ENCODE peak calls at places on chromosome 20, in eight cellular contexts. T is GM23248, P is breast epithelium, X is IMR-90, S is RWPE2, Z is nephron progenitor cell, F is renal cortical epithelial cell, J is A673. I is an unnamed sample.

GRCh38 chr20:62164879-62165761 is 17.7 kb upstream of the MTG2 start:
- DNase-seq in J (no peak), X (no peak), F (no peak), S (no peak), Z (no peak), T (no peak), P (no peak), I (no peak)

GRCh38 chr20:45340236-45340847 is 7.9 kb downstream of the SDC4 start:
- DNase-seq in X (no peak), P (peak), T (no peak), J (no peak), F (peak), Z (no peak), S (no peak), I (peak)

GRCh38 chr20:36144336-36144735 is 10.2 kb upstream of the EPB41L1 start:
- DNase-seq in F (peak), T (no peak), S (no peak), P (no peak), X (no peak), Z (no peak), J (no peak), I (no peak)

GRCh38 chr20:43919686-43920403 is 5.2 kb downstream of the TOX2 start:
- DNase-seq in Z (no peak), S (no peak), J (no peak), T (no peak), X (no peak), P (no peak), F (peak), I (no peak)

GRCh38 chr20:41001497-41001896 is 27.1 kb upstream of the TOP1 start:
- DNase-seq in X (peak), S (no peak), J (no peak), P (no peak), T (peak), Z (no peak), F (no peak), I (no peak)

GRCh38 chr20:31494131-31494530 is 19.0 kb downstream of the REM1 start:
- DNase-seq in Z (no peak), P (no peak), T (peak), S (no peak), F (peak), J (peak), X (peak), I (no peak)

GRCh38 chr20:24650091-24650490 is 180.7 kb downstream of the SYNDIG1 start:
- DNase-seq in P (no peak), X (peak), F (no peak), T (peak), S (no peak), J (no peak), Z (no peak), I (no peak)

GRCh38 chr20:15930324-15931305 is 642.6 kb downstream of the KIF16B start:
- DNase-seq in X (peak), P (peak), T (peak), Z (peak), J (no peak), F (peak), S (no peak), I (no peak)

GRCh38 chr20:10487354-10488115 is 52.4 kb downstream of the SLX4IP start:
- DNase-seq in Z (no peak), P (no peak), X (peak), S (no peak), F (peak), J (no peak), T (peak), I (no peak)

GRCh38 chr20:50577175-50578018 is 67.2 kb downstream of the PTPN1 start:
- DNase-seq in X (no peak), J (peak), F (no peak), S (peak), P (peak), Z (no peak), T (no peak), I (peak)

GRCh38 chr20:13221673-13222318 is 722 bp downstream of the ISM1 start:
- DNase-seq in S (peak), F (peak), X (peak), P (peak), T (peak), J (peak), Z (peak), I (peak)

GRCh38 chr20:17663040-17663399 is 19.0 kb downstream of the RRBP1 start:
- DNase-seq in T (no peak), F (no peak), S (peak), Z (no peak), P (no peak), X (no peak), J (no peak), I (no peak)

GRCh38 chr20:53654932-53655674 is 61.5 kb upstream of the ZNF217 start:
- DNase-seq in P (peak), S (no peak), Z (no peak), X (no peak), T (peak), J (no peak), F (no peak), I (peak)

GRCh38 chr20:33702861-33703260 is 16.7 kb upstream of the E2F1 start:
- DNase-seq in J (no peak), S (no peak), T (no peak), P (no peak), X (no peak), Z (no peak), F (no peak), I (peak)

GRCh38 chr20:50574586-50574985 is 64.4 kb downstream of the PTPN1 start:
- DNase-seq in T (no peak), Z (no peak), F (no peak), P (no peak), J (no peak), X (no peak), S (peak), I (no peak)

GRCh38 chr20:63128367-63128766 is 87.6 kb downstream of the YTHDF1 start:
- DNase-seq in J (no peak), F (no peak), T (no peak), P (no peak), Z (peak), S (peak), X (no peak), I (no peak)

GRCh38 chr20:25543068-25543467 is 42.3 kb downstream of the NINL start:
- DNase-seq in F (peak), T (peak), J (peak), X (peak), P (no peak), Z (no peak), S (no peak), I (no peak)

GRCh38 chr20:23031346-23031745 is 3.8 kb upstream of the SSTR4 start:
- DNase-seq in T (no peak), X (no peak), P (no peak), F (no peak), Z (no peak), S (peak), J (no peak), I (no peak)

GRCh38 chr20:63044204-63044600 is 37.4 kb upstream of the BHLHE23 start:
- DNase-seq in S (peak), T (no peak), X (no peak), P (no peak), F (no peak), Z (no peak), J (no peak), I (no peak)

GRCh38 chr20:47357296-47358051 is 975 bp upstream of the ZMYND8 start:
- DNase-seq in F (peak), Z (peak), S (peak), X (peak), T (peak), P (peak), J (peak), I (peak)

GRCh38 chr20:43915209-43916072 is 789 bp downstream of the TOX2 start:
- DNase-seq in Z (peak), F (no peak), X (peak), P (no peak), S (peak), J (no peak), T (peak), I (no peak)

GRCh38 chr20:62409935-62410741 is 3.1 kb upstream of the CABLES2 start:
- DNase-seq in J (peak), Z (peak), P (peak), X (no peak), S (peak), F (peak), T (peak), I (no peak)

GRCh38 chr20:38277285-38277684 is 16.8 kb upstream of the KIAA1755 start:
- DNase-seq in F (no peak), X (no peak), S (no peak), Z (no peak), J (no peak), T (no peak), P (no peak), I (no peak)

GRCh38 chr20:23680151-23680550 is 8.7 kb downstream of the CST4 start:
- DNase-seq in T (no peak), S (no peak), Z (no peak), J (no peak), F (no peak), P (no peak), X (no peak), I (no peak)

GRCh38 chr20:25248501-25249172 is 752 bp downstream of the PYGB start:
- DNase-seq in S (no peak), X (peak), T (peak), J (peak), Z (peak), P (peak), F (no peak), I (no peak)